ENCODE peak calls at places on chromosome 21, in ten cellular contexts. V is tibial artery; H is PC-9; W is heart left ventricle; I is lower lobe of right lung; O is brain microvascular endothelial cell; D is naive thymus-derived CD4-positive, alpha-beta T cell; J is aorta; Y is right atrium auricular region; S is adrenal gland. U is an unnamed sample.

GRCh38 chr21:43313939-43314405 is 113.0 kb downstream of the SIK1 start:
- DNase-seq in O (no peak), H (no peak), Y (no peak), D (no peak), S (no peak), J (no peak), I (no peak), W (no peak), V (no peak), U (no peak)

GRCh38 chr21:15293251-15293650 is 228.5 kb upstream of the NRIP1 start:
- DNase-seq in D (no peak), H (peak; percentile 85), Y (no peak), S (peak; percentile 49), J (no peak), V (no peak), W (no peak), O (peak; percentile 86), I (no peak), U (no peak)

GRCh38 chr21:29080454-29080930 is 7.0 kb upstream of the CCT8 start:
- DNase-seq in I (no peak), S (peak; percentile 54), O (no peak), Y (no peak), W (no peak), H (no peak), D (peak; percentile 24), J (no peak), V (no peak), U (no peak)

GRCh38 chr21:44791246-44791645 is 10.4 kb downstream of the UBE2G2 start:
- DNase-seq in J (no peak), O (no peak), Y (no peak), I (no peak), H (no peak), D (no peak), V (no peak), S (no peak), W (no peak), U (no peak)

GRCh38 chr21:46325073-46325912 is 1.3 kb downstream of the PCNT start:
- DNase-seq in H (no peak), S (peak; percentile 47), D (peak; percentile 27), W (peak; percentile 52), Y (no peak), V (peak; percentile 20), J (peak; percentile 59), O (peak; percentile 24), I (peak; percentile 64), U (no peak)

GRCh38 chr21:38817371-38818335 is 11.9 kb downstream of the ETS2 start:
- DNase-seq in Y (no peak), H (no peak), D (no peak), W (no peak), S (peak; percentile 75), I (no peak), V (no peak), J (no peak), O (peak; percentile 87), U (no peak)

GRCh38 chr21:44063151-44063912 is 43.9 kb upstream of the PWP2 start:
- DNase-seq in V (no peak), S (no peak), W (no peak), D (no peak), Y (no peak), H (no peak), O (no peak), I (no peak), J (no peak), U (no peak)

GRCh38 chr21:45012661-45013270 is 61.6 kb upstream of the ADARB1 start:
- DNase-seq in D (no peak), I (peak; percentile 22), V (no peak), J (peak; percentile 42), S (no peak), W (no peak), Y (no peak), H (no peak), O (no peak), U (peak; percentile 87)

GRCh38 chr21:45404726-45405270 is at the start of gene COL18A1:
- DNase-seq in V (no peak), O (no peak), S (peak; percentile 69), Y (no peak), I (peak; percentile 64), W (peak; percentile 80), J (peak; percentile 80), D (no peak), H (no peak), U (peak; percentile 54)

GRCh38 chr21:45079351-45079750 is 5.0 kb downstream of the ADARB1 start:
- DNase-seq in W (no peak), D (no peak), H (no peak), I (no peak), V (no peak), Y (no peak), O (no peak), J (peak; percentile 36), S (no peak), U (no peak)

GRCh38 chr21:41091561-41091960 is 76.4 kb upstream of the BACE2 start:
- DNase-seq in Y (no peak), V (no peak), S (no peak), H (no peak), I (no peak), O (no peak), D (no peak), W (no peak), J (no peak), U (no peak)

GRCh38 chr21:29434081-29434480 is 135.4 kb downstream of the BACH1 start:
- DNase-seq in H (no peak), Y (no peak), I (no peak), W (no peak), S (no peak), V (no peak), J (no peak), D (no peak), O (no peak), U (no peak)

GRCh38 chr21:46515109-46515508 is 56.4 kb downstream of the DIP2A start:
- DNase-seq in Y (peak; percentile 72), V (peak; percentile 75), W (peak; percentile 40), O (no peak), D (peak; percentile 17), H (no peak), S (peak; percentile 90), J (peak; percentile 69), I (no peak), U (no peak)

GRCh38 chr21:38965910-38966504 is 160.3 kb downstream of the ETS2 start:
- DNase-seq in H (peak; percentile 89), I (peak; percentile 80), Y (no peak), V (no peak), J (no peak), D (no peak), W (no peak), O (peak; percentile 16), S (peak; percentile 30), U (no peak)

GRCh38 chr21:37986751-37987399 is 70.6 kb upstream of the KCNJ6 start:
- DNase-seq in W (no peak), O (no peak), V (no peak), J (no peak), D (no peak), S (no peak), I (no peak), Y (no peak), H (peak; percentile 36), U (no peak)

GRCh38 chr21:20443558-20444155 is 554.6 kb upstream of the NCAM2 start:
- DNase-seq in W (no peak), S (no peak), H (no peak), D (no peak), V (no peak), J (no peak), I (no peak), Y (no peak), O (no peak), U (no peak)

GRCh38 chr21:27719226-27719625 is 752.3 kb upstream of the ADAMTS5 start:
- DNase-seq in Y (no peak), J (no peak), S (no peak), H (no peak), D (no peak), I (no peak), O (no peak), W (no peak), V (no peak), U (no peak)

GRCh38 chr21:27715131-27715530 is 748.2 kb upstream of the ADAMTS5 start:
- DNase-seq in V (no peak), H (no peak), O (no peak), S (no peak), D (no peak), Y (no peak), I (no peak), J (no peak), W (no peak), U (no peak)

GRCh38 chr21:27713159-27714109 is 746.5 kb upstream of the ADAMTS5 start:
- DNase-seq in I (peak; percentile 60), H (no peak), D (no peak), V (no peak), J (no peak), S (no peak), O (no peak), Y (no peak), W (no peak), U (no peak)
- H3K27ac ChIP-seq in I (no peak overlapping the region), H (no peak overlapping the region), D (no peak overlapping the region), V (no peak overlapping the region), J (no peak overlapping the region), S (no peak overlapping the region), O (no peak overlapping the region), Y (no peak overlapping the region), W (no peak overlapping the region), U (no peak overlapping the region)

GRCh38 chr21:42308161-42308913 is 6.9 kb downstream of the TFF3 start:
- DNase-seq in V (no peak), S (no peak), I (no peak), Y (no peak), W (no peak), J (no peak), O (no peak), H (no peak), D (no peak), U (no peak)
- H3K27me3 ChIP-seq in V (no peaks in the 10 kb centered on the region), S (peaks cover 6% of the 10 kb centered on the region), I (peaks cover 13% of the 10 kb centered on the region), Y (no peaks in the 10 kb centered on the region), W (peaks cover 30% of the 10 kb centered on the region), J (no peaks in the 10 kb centered on the region), O (no peaks in the 10 kb centered on the region), H (no peaks in the 10 kb centered on the region), D (no peaks in the 10 kb centered on the region), U (no peaks in the 10 kb centered on the region)

GRCh38 chr21:34807146-34807880 is 138.5 kb downstream of the CLIC6 start:
- DNase-seq in H (peak; percentile 85), W (no peak), I (no peak), S (peak; percentile 47), O (peak; percentile 98), Y (no peak), J (peak; percentile 67), V (no peak), D (no peak), U (peak; percentile 88)
- H3K27ac ChIP-seq in H (peak overlapping the region; percentile 100), W (no peak overlapping the region), I (peak overlapping the region; percentile 48), S (no peak overlapping the region), O (peak overlapping the region; percentile 100), Y (peak overlapping the region; percentile 26), J (no peak overlapping the region), V (peak overlapping the region; percentile 56), D (peak overlapping the region; percentile 36), U (peak overlapping the region; percentile 98)

GRCh38 chr21:32411366-32412161 is 942 bp upstream of the EVA1C start:
- DNase-seq in O (no peak), J (peak; percentile 93), D (peak; percentile 51), V (peak; percentile 93), W (peak; percentile 91), I (peak; percentile 95), Y (peak; percentile 96), H (no peak), S (peak; percentile 87), U (no peak)
- H3K27me3 ChIP-seq in O (no peaks in the 10 kb centered on the region), J (no peaks in the 10 kb centered on the region), D (no peaks in the 10 kb centered on the region), V (no peaks in the 10 kb centered on the region), W (no peaks in the 10 kb centered on the region), I (no peaks in the 10 kb centered on the region), Y (no peaks in the 10 kb centered on the region), H (peaks cover 32% of the 10 kb centered on the region), S (no peaks in the 10 kb centered on the region), U (no peaks in the 10 kb centered on the region)